ENCODE peak calls at places on chromosomes 16 and 17, in ten cellular contexts. T, D, S, J, X, E, Z, Q, C and F are unnamed samples.

GRCh38 chr17:49571283-49571682 is 4.4 kb upstream of the NXPH3 start:
- DNase-seq in C (no peak), X (no peak), Q (no peak), J (no peak), E (peak; percentile 50), S (no peak), T (no peak), Z (no peak), D (no peak), F (no peak)

GRCh38 chr17:3534881-3535252 is 22.7 kb downstream of the TRPV3 start:
- DNase-seq in X (no peak), Z (no peak), S (peak; percentile 54), T (no peak), Q (no peak), D (no peak), E (peak; percentile 87), J (peak; percentile 79), C (no peak), F (no peak)

GRCh38 chr17:28567604-28568003 is 3.7 kb downstream of the PIGS start:
- DNase-seq in C (no peak), S (no peak), D (no peak), J (no peak), T (no peak), Z (no peak), Q (no peak), E (peak; percentile 5), X (no peak), F (no peak)

GRCh38 chr17:40696651-40697072 is 6.9 kb downstream of the KRT24 start:
- DNase-seq in Q (no peak), X (no peak), J (no peak), Z (no peak), C (no peak), S (no peak), T (no peak), E (no peak), D (no peak), F (no peak)

GRCh38 chr17:77019955-77020379 is 120.8 kb upstream of the SEC14L1 start:
- DNase-seq in S (no peak), Z (no peak), J (no peak), T (no peak), X (no peak), C (no peak), D (no peak), E (peak; percentile 78), Q (no peak), F (no peak)

GRCh38 chr16:67150833-67151396 is at the start of gene B3GNT9:
- DNase-seq in D (no peak), Q (peak; percentile 83), T (no peak), E (peak; percentile 92), S (peak; percentile 82), X (peak; percentile 82), J (peak; percentile 95), Z (peak; percentile 41), C (no peak), F (peak; percentile 76)

GRCh38 chr17:20010099-20010863 is 1.1 kb downstream of the SPECC1 start:
- DNase-seq in Q (peak; percentile 61), X (peak; percentile 28), J (peak; percentile 69), S (peak; percentile 65), T (peak; percentile 58), C (peak; percentile 21), D (no peak), E (peak; percentile 80), Z (peak; percentile 9), F (peak; percentile 80)

GRCh38 chr17:72850410-72850809 is 242.1 kb downstream of the SLC39A11 start:
- DNase-seq in Q (no peak), T (no peak), J (no peak), Z (no peak), D (no peak), E (no peak), X (no peak), S (no peak), C (no peak), F (no peak)

GRCh38 chr17:17379197-17379991 is 76.2 kb downstream of the NT5M start:
- DNase-seq in D (no peak), Z (no peak), E (no peak), X (no peak), J (peak; percentile 53), T (no peak), S (no peak), Q (no peak), C (no peak), F (no peak)

GRCh38 chr17:58382108-58382884 is 30.3 kb upstream of the SUPT4H1 start:
- DNase-seq in T (no peak), Q (no peak), S (no peak), X (no peak), Z (no peak), D (no peak), E (no peak), C (no peak), J (no peak), F (no peak)

GRCh38 chr17:48555616-48556533 is 11.0 kb upstream of the HOXB2 start:
- DNase-seq in E (peak; percentile 78), X (no peak), D (no peak), S (peak; percentile 83), Q (no peak), C (no peak), T (no peak), J (no peak), Z (no peak), F (no peak)

GRCh38 chr17:72523491-72523890 is 402.7 kb downstream of the SOX9 start:
- DNase-seq in D (no peak), Z (no peak), Q (no peak), E (no peak), X (no peak), T (no peak), S (no peak), J (no peak), C (no peak), F (no peak)

GRCh38 chr17:76492250-76492988 is 8.8 kb downstream of the RHBDF2 start:
- DNase-seq in E (no peak), X (no peak), Z (no peak), T (no peak), Q (no peak), S (no peak), D (no peak), C (no peak), J (no peak), F (no peak)